ENCODE peak calls at places on chromosomes 13 and 19, in seven cellular contexts. H, Z, Y, T, S, F and D are unnamed samples.

GRCh38 chr13:30120133-30120822 is 187.1 kb downstream of the KATNAL1 start:
- DNase-seq in H (no peak), S (no peak), F (no peak), Y (no peak), T (no peak), Z (no peak), D (no peak)

GRCh38 chr13:49549289-49549688 is 36.1 kb downstream of the RCBTB1 start:
- DNase-seq in T (no peak), H (no peak), S (no peak), Y (no peak), F (no peak), Z (no peak), D (no peak)

GRCh38 chr13:74264333-74264732 is 130.1 kb upstream of the KLF12 start:
- DNase-seq in H (no peak), S (no peak), Z (no peak), Y (no peak), T (no peak), F (no peak), D (no peak)

GRCh38 chr13:53068841-53069520 is 40.4 kb downstream of the OLFM4 start:
- DNase-seq in Y (no peak), S (no peak), F (no peak), Z (no peak), H (no peak), T (no peak), D (no peak)

GRCh38 chr13:84393981-84394625 is 511.8 kb upstream of the SLITRK1 start:
- DNase-seq in T (no peak), F (no peak), Z (no peak), S (no peak), H (no peak), Y (no peak), D (no peak)

GRCh38 chr19:46714523-46715106 is 2.3 kb downstream of the PRKD2 start:
- DNase-seq in F (no peak), H (no peak), S (no peak), Z (no peak), T (peak), Y (peak), D (no peak)

GRCh38 chr13:94641432-94641941 is 39.8 kb downstream of the GPR180 start:
- DNase-seq in S (no peak), Y (no peak), H (no peak), F (no peak), Z (no peak), T (peak), D (no peak)

GRCh38 chr13:25352230-25352629 is 19.5 kb upstream of the ATP8A2 start:
- DNase-seq in F (no peak), T (no peak), Z (no peak), S (no peak), Y (no peak), H (no peak), D (no peak)

GRCh38 chr19:30402790-30403189 is 30.6 kb downstream of the ZNF536 start:
- DNase-seq in Z (no peak), T (no peak), H (no peak), F (no peak), S (no peak), Y (no peak), D (no peak)

GRCh38 chr19:6987850-6988249 is 33.4 kb downstream of the MBD3L2B start:
- DNase-seq in S (no peak), F (no peak), Z (no peak), T (no peak), H (no peak), Y (no peak), D (no peak)